ENCODE peak calls at places on chromosomes 13 and 19, in eight cellular contexts. I is body of pancreas; A is stimulated activated CD4-positive, alpha-beta T cell treated with anti-CD3 and anti-CD28 coated beads, Interleukin-12 subunit alpha, Interleukin-12 subunit beta, amount 100 ng/mL, for 4 hours; S is ELR; G is head of caudate nucleus; L is stimulated activated naive B cell treated with anti-CD40 and anti-IgM and Interleukin-4, amounts not matched to agents 10 μg/mL and 1 μg/mL and 100 μg/mL, for 72 hours; E is transverse colon; R is heart right ventricle. K is an unnamed sample.
A peak's percentile ranks its signal among the peaks of the same experiment; 100 is the strongest.

GRCh38 chr13:83515267-83515666 is 367.0 kb downstream of the SLITRK1 start:
- DNase-seq in S (peak; percentile 44), A (no peak), E (no peak), G (no peak), R (no peak), I (no peak), L (no peak), K (peak; percentile 71)

GRCh38 chr13:19158526-19158925 is 23.1 kb downstream of the TUBA3C start:
- DNase-seq in R (no peak), A (no peak), E (no peak), I (no peak), G (no peak), S (no peak), L (no peak), K (no peak)

GRCh38 chr19:45774765-45775164 is 5.7 kb upstream of the SIX5 start:
- DNase-seq in I (no peak), A (no peak), R (no peak), E (peak; percentile 59), G (no peak), L (no peak), S (no peak), K (no peak)

GRCh38 chr19:34681478-34681877 is 4.0 kb downstream of the ZNF302 start:
- DNase-seq in E (no peak), G (no peak), I (no peak), R (no peak), A (no peak), S (no peak), L (no peak), K (no peak)

GRCh38 chr13:40233731-40234195 is 432.7 kb downstream of the FOXO1 start:
- DNase-seq in A (no peak), E (no peak), S (no peak), R (peak; percentile 49), G (no peak), I (peak; percentile 27), L (no peak), K (no peak)

GRCh38 chr13:63206431-63206830 is 1790.8 kb upstream of the PCDH20 start:
- DNase-seq in L (no peak), G (no peak), I (no peak), A (no peak), E (no peak), S (no peak), R (no peak), K (peak; percentile 36)

GRCh38 chr19:5102520-5102919 is 133.6 kb downstream of the KDM4B start:
- DNase-seq in G (no peak), I (no peak), S (no peak), R (no peak), A (no peak), E (no peak), L (no peak), K (no peak)

GRCh38 chr13:50800091-50800739 is 43.3 kb downstream of the DLEU7 start:
- DNase-seq in I (no peak), E (no peak), L (peak; percentile 41), S (no peak), A (no peak), R (no peak), G (no peak), K (no peak)

GRCh38 chr19:49613374-49613773 is 22.4 kb downstream of the PRR12 start:
- DNase-seq in A (no peak), R (no peak), E (no peak), I (peak; percentile 33), G (no peak), L (no peak), S (peak; percentile 66), K (no peak)

GRCh38 chr13:98305670-98306069 is 128.6 kb upstream of the RNF113B start:
- DNase-seq in S (no peak), I (no peak), A (no peak), L (no peak), E (no peak), G (no peak), R (no peak), K (no peak)

GRCh38 chr13:22041741-22042140 is 370.9 kb downstream of the FGF9 start:
- DNase-seq in G (no peak), I (no peak), L (no peak), A (no peak), S (no peak), R (no peak), E (no peak), K (no peak)

GRCh38 chr13:57846600-57847173 is 215.1 kb downstream of the PCDH17 start:
- DNase-seq in E (no peak), A (no peak), R (no peak), L (no peak), S (no peak), I (no peak), G (no peak), K (no peak)

GRCh38 chr13:64855506-64855905 is 2374.6 kb downstream of the PCDH9 start:
- DNase-seq in E (no peak), R (no peak), I (no peak), L (no peak), A (no peak), S (peak; percentile 31), G (no peak), K (no peak)

GRCh38 chr19:38125238-38125637 is 98.8 kb downstream of the DPF1 start:
- DNase-seq in A (no peak), E (no peak), G (no peak), S (no peak), R (no peak), L (no peak), I (no peak), K (no peak)

GRCh38 chr19:17441241-17442135 is 7.0 kb downstream of the TMEM221 start:
- DNase-seq in R (no peak), E (no peak), I (peak; percentile 14), L (no peak), G (no peak), A (no peak), S (peak; percentile 57), K (no peak)

GRCh38 chr13:26880741-26881140 is 120.2 kb upstream of the GPR12 start:
- DNase-seq in A (no peak), I (no peak), S (no peak), E (no peak), L (no peak), R (no peak), G (no peak), K (no peak)